ENCODE peak calls at places on chromosomes 6 and 20, in nine cellular contexts. S is IMR-90, T is WERI-Rb-1, J is HFF-Myc, U is AG10803, F is fibroblast of lung, V is brain microvascular endothelial cell, Q is SJSA1, L is fibroblast of the aortic adventitia. H is an unnamed sample.

GRCh38 chr6:13813011-13813410 is 1.3 kb downstream of the MCUR1 start:
- DNase-seq in S (no peak), T (no peak), J (no peak), U (no peak), F (no peak), V (no peak), Q (no peak), L (no peak), H (no peak)

GRCh38 chr20:30284533-30284932 is 972.9 kb upstream of the DEFB115 start:
- DNase-seq in S (no peak), T (no peak), J (no peak), U (no peak), F (no peak), V (no peak), Q (no peak), L (no peak), H (no peak)

GRCh38 chr6:129832299-129832698 is 28.8 kb downstream of the TMEM244 start:
- DNase-seq in S (no peak), T (no peak), J (no peak), U (no peak), F (no peak), V (no peak), Q (no peak), L (no peak), H (no peak)

GRCh38 chr6:56168601-56169000 is 78.8 kb downstream of the COL21A1 start:
- DNase-seq in S (no peak), T (no peak), J (no peak), U (no peak), F (no peak), V (no peak), Q (no peak), L (no peak), H (no peak)

GRCh38 chr20:32490942-32491763 is 94.0 kb downstream of the NOL4L start:
- DNase-seq in S (no peak), T (no peak), J (no peak), U (no peak), F (no peak), V (no peak), Q (no peak), L (no peak), H (no peak)

GRCh38 chr6:13053080-13053479 is 275.3 kb downstream of the TBC1D7 start:
- DNase-seq in S (no peak), T (no peak), J (no peak), U (no peak), F (no peak), V (no peak), Q (no peak), L (no peak), H (no peak)

GRCh38 chr6:63897459-63897858 is 261.9 kb downstream of the PHF3 start:
- DNase-seq in S (peak), T (no peak), J (no peak), U (peak), F (peak), V (peak), Q (no peak), L (peak), H (no peak)

GRCh38 chr6:14339711-14340590 is 222.4 kb downstream of the CD83 start:
- DNase-seq in S (no peak), T (no peak), J (no peak), U (no peak), F (no peak), V (no peak), Q (no peak), L (peak), H (no peak)

GRCh38 chr20:35171753-35172433 is at the start of gene PROCR:
- DNase-seq in S (peak), T (peak), J (peak), U (peak), F (peak), V (peak), Q (peak), L (peak), H (peak)

GRCh38 chr6:142903806-142904205 is 41.2 kb downstream of the HIVEP2 start:
- DNase-seq in S (peak), T (no peak), J (no peak), U (peak), F (peak), V (no peak), Q (peak), L (peak), H (no peak)

GRCh38 chr20:41969656-41970055 is 351.5 kb upstream of the CHD6 start:
- DNase-seq in S (no peak), T (no peak), J (no peak), U (no peak), F (no peak), V (no peak), Q (no peak), L (no peak), H (no peak)

GRCh38 chr20:12201289-12201991 is 283.7 kb downstream of the BTBD3 start:
- DNase-seq in S (peak), T (no peak), J (peak), U (peak), F (peak), V (peak), Q (no peak), L (peak), H (no peak)

GRCh38 chr6:71982385-71982784 is 96.0 kb downstream of the RIMS1 start:
- DNase-seq in S (peak), T (no peak), J (no peak), U (peak), F (no peak), V (no peak), Q (no peak), L (no peak), H (no peak)

GRCh38 chr20:50727792-50728485 is 3.4 kb upstream of the PARD6B start:
- DNase-seq in S (no peak), T (no peak), J (no peak), U (no peak), F (no peak), V (no peak), Q (no peak), L (no peak), H (no peak)

GRCh38 chr20:58313366-58313765 is 3.9 kb downstream of the RAB22A start:
- DNase-seq in S (no peak), T (no peak), J (no peak), U (no peak), F (no peak), V (no peak), Q (no peak), L (no peak), H (no peak)

GRCh38 chr6:105675715-105676397 is 273.0 kb upstream of the PREP start:
- DNase-seq in S (peak), T (no peak), J (peak), U (peak), F (peak), V (peak), Q (peak), L (peak), H (no peak)

GRCh38 chr6:162488444-162488843 is 239.1 kb downstream of the PRKN start:
- DNase-seq in S (no peak), T (no peak), J (no peak), U (no peak), F (no peak), V (no peak), Q (no peak), L (no peak), H (no peak)

GRCh38 chr6:170124836-170125235 is 166.0 kb downstream of the DLL1 start:
- DNase-seq in S (no peak), T (no peak), J (no peak), U (no peak), F (no peak), V (no peak), Q (no peak), L (no peak), H (no peak)

GRCh38 chr6:128070406-128070805 is 169.5 kb upstream of the THEMIS start:
- DNase-seq in S (peak), T (no peak), J (no peak), U (peak), F (peak), V (peak), Q (no peak), L (peak), H (no peak)

GRCh38 chr6:155142902-155143609 is 120.8 kb upstream of the CLDN20 start:
- DNase-seq in S (peak), T (no peak), J (no peak), U (peak), F (no peak), V (no peak), Q (no peak), L (peak), H (no peak)

GRCh38 chr6:73722318-73723060 is 26.5 kb downstream of the CD109 start:
- DNase-seq in S (peak), T (no peak), J (peak), U (peak), F (peak), V (peak), Q (peak), L (peak), H (no peak)

GRCh38 chr20:64055893-64056638 is 6.6 kb upstream of the SOX18 start:
- DNase-seq in S (peak), T (no peak), J (no peak), U (no peak), F (no peak), V (peak), Q (peak), L (peak), H (no peak)

GRCh38 chr6:34602318-34603111 is 46.4 kb upstream of the SPDEF start:
- DNase-seq in S (peak), T (no peak), J (no peak), U (no peak), F (peak), V (peak), Q (no peak), L (no peak), H (no peak)

GRCh38 chr20:33859157-33859695 is 48.1 kb downstream of the CHMP4B start:
- DNase-seq in S (no peak), T (no peak), J (no peak), U (no peak), F (no peak), V (peak), Q (no peak), L (peak), H (no peak)

GRCh38 chr20:53890434-53891305 is 179.7 kb downstream of the BCAS1 start:
- DNase-seq in S (no peak), T (no peak), J (no peak), U (no peak), F (no peak), V (no peak), Q (no peak), L (peak), H (no peak)

GRCh38 chr6:138999949-139000725 is 12.1 kb upstream of the REPS1 start:
- DNase-seq in S (no peak), T (no peak), J (no peak), U (peak), F (no peak), V (peak), Q (no peak), L (no peak), H (no peak)

GRCh38 chr6:133764011-133764812 is 124.7 kb upstream of the TCF21 start:
- DNase-seq in S (peak), T (no peak), J (no peak), U (peak), F (peak), V (peak), Q (peak), L (peak), H (no peak)

GRCh38 chr6:168896321-168896720 is 357.3 kb downstream of the THBS2 start:
- DNase-seq in S (no peak), T (no peak), J (no peak), U (no peak), F (no peak), V (no peak), Q (no peak), L (no peak), H (no peak)

GRCh38 chr6:42702200-42702599 is 20.2 kb downstream of the PRPH2 start:
- DNase-seq in S (peak), T (no peak), J (peak), U (peak), F (peak), V (peak), Q (peak), L (peak), H (no peak)

GRCh38 chr6:3861424-3861823 is 12.3 kb downstream of the FAM50B start:
- DNase-seq in S (no peak), T (no peak), J (no peak), U (no peak), F (no peak), V (no peak), Q (no peak), L (no peak), H (no peak)

GRCh38 chr20:36399147-36399968 is 93.2 kb downstream of the DLGAP4 start:
- DNase-seq in S (peak), T (peak), J (peak), U (peak), F (peak), V (peak), Q (no peak), L (no peak), H (no peak)

GRCh38 chr6:91299544-91300491 is 712.9 kb upstream of the MAP3K7 start:
- DNase-seq in S (peak), T (no peak), J (no peak), U (no peak), F (peak), V (peak), Q (peak), L (no peak), H (no peak)

GRCh38 chr6:46325561-46326525 is 155.1 kb upstream of the ENPP5 start:
- DNase-seq in S (peak), T (peak), J (peak), U (peak), F (peak), V (peak), Q (no peak), L (peak), H (peak)

GRCh38 chr6:159953091-159953581 is 15.7 kb upstream of the IGF2R start:
- DNase-seq in S (peak), T (no peak), J (no peak), U (peak), F (peak), V (no peak), Q (no peak), L (peak), H (no peak)

GRCh38 chr6:150008588-150008987 is 16.7 kb downstream of the RAET1L start:
- DNase-seq in S (no peak), T (no peak), J (no peak), U (no peak), F (no peak), V (no peak), Q (no peak), L (no peak), H (no peak)

GRCh38 chr20:17605131-17605660 is 35.3 kb downstream of the DSTN start:
- DNase-seq in S (no peak), T (no peak), J (no peak), U (no peak), F (no peak), V (no peak), Q (no peak), L (no peak), H (no peak)

GRCh38 chr6:36241728-36242127 is 28.1 kb upstream of the PNPLA1 start:
- DNase-seq in S (peak), T (no peak), J (no peak), U (peak), F (peak), V (no peak), Q (no peak), L (peak), H (no peak)

GRCh38 chr6:32932132-32932868 is 8.5 kb downstream of the HLA-DMB start:
- DNase-seq in S (peak), T (no peak), J (no peak), U (peak), F (peak), V (no peak), Q (peak), L (peak), H (no peak)

GRCh38 chr20:20489623-20490341 is 121.9 kb downstream of the INSM1 start:
- DNase-seq in S (peak), T (no peak), J (no peak), U (no peak), F (peak), V (no peak), Q (peak), L (no peak), H (no peak)
- H3K4me3 ChIP-seq in S (no peak), T (no peak), J (no peak), U (no peak), F (no peak), V (no peak), Q (no peak), L (no peak), H (no peak)

DNA sequence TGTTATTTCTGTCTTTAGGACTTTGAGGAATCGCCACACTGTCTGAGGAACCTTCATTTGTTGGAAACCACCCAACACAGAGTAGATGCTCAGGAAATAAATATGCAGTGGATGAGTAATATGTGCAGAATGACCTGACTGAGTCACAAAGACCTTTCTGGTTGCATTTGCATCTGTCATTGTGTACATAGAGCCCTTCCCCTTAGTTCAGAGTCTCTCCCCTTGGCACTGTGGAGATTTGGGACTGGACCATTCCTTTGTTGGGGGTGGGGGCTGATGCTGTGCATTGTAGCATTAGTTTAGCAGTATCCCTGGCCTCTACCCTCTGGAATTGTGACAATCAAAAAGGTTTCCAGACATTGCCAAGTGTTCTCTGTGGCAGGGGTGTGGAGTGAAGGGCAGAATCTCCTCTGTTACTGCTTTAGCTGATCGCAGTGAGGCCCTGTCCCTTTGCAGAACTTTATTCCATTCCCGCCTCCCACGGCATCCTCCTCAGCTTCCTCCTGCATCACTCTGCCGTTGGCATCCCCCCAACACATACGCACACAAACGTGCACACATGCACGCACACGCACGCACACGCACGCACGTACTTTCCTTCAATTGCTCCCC is 64.5 kb downstream of the EYA2 start:
- DNase-seq in S (peak), T (no peak), J (peak), U (peak), F (peak), V (peak), Q (peak), L (peak), H (no peak)
- H3K4me3 ChIP-seq in S (no peak), T (no peak), J (no peak), U (no peak), F (no peak), V (no peak), Q (no peak), L (no peak), H (no peak)

DNA sequence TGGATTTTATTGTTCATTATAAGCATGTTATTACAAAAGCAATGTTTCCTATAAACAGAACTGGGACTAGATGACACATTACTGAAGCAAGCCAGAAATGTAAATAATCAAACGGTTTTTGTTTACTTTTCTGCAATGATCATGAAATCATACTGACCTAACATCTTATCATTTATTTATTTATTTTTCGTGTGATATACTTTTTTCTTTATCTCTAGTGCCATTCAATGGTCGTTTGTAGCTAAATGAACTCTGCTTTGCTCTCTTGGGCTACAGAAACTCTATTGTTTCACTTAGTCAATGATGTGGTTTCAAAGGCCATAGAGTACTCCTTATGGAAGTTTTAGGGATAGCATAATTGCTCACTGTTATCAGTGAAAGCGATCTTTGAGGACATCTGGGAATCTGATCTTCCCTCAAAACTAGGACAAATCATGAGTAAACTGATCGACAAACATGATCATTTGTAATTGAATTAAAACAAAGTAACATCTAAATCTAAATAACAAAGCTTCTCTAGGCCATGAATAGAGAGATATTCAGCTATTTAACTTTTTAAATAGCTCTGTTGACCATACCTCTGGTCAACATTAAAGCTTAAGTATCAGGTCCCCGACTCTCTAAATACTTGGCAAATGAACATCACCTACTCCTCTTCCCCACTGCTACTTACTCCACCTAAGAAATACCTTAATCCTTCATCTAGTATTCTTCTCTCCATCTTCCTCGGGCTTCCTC is 933.4 kb downstream of the TFAP2A start:
- DNase-seq in S (peak), T (no peak), J (no peak), U (no peak), F (peak), V (peak), Q (peak), L (peak), H (no peak)
- H3K4me3 ChIP-seq in S (no peak), T (no peak), J (no peak), U (no peak), F (no peak), V (no peak), Q (no peak), L (no peak), H (no peak)

GRCh38 chr6:131949615-131949908 is 1.6 kb downstream of the CCN2 start:
- DNase-seq in S (peak), T (no peak), J (no peak), U (peak), F (peak), V (no peak), Q (peak), L (peak), H (no peak)

GRCh38 chr6:131949909-131950766 is 1.0 kb downstream of the CCN2 start:
- DNase-seq in S (peak), T (peak), J (peak), U (peak), F (peak), V (peak), Q (no peak), L (peak), H (peak)

GRCh38 chr6:131952886-131953509 is 1.8 kb upstream of the CCN2 start:
- DNase-seq in S (no peak), T (no peak), J (no peak), U (peak), F (no peak), V (no peak), Q (no peak), L (no peak), H (no peak)

GRCh38 chr6:131950767-131951575 is at the start of gene CCN2:
- DNase-seq in S (peak), T (no peak), J (peak), U (peak), F (peak), V (peak), Q (peak), L (peak), H (peak)

DNA sequence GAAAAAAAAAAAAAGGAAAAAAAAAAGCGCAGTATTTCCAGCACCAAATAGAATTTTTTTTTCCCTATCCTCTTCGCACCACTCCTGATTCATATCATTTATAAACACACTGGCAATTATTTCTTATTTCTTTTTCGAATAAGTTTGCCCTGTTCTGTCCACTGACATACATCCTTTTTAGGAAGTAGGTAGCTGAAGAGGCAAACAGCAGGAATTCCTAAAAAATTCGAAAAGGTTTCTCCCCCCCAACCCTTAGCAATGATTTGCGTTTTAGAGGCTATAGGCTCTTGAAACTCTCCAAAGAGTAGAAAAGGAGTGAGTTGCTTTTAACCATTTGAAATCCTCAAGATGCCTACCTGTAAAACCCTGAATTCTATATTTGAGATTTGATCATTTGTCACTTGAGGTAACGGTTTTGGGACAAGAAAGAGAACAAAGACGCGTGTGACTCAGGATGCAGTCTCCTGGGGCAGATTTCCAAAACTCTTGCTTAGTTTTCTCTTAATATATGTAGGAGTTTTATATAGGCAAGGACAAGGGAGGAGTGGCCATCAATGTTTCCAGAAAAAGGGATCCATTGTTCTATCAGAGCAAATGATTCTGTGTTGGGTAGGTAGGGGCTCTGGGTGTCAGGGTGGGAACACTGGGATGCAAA is 531 bp upstream of the CCN2 start:
- DNase-seq in S (no peak), T (no peak), J (no peak), U (no peak), F (peak), V (no peak), Q (no peak), L (no peak), H (no peak)
- H3K4me3 ChIP-seq in S (no peak), T (no peak), J (peak), U (peak), F (peak), V (peak), Q (peak), L (peak), H (peak)

GRCh38 chr20:4689224-4689623 is 32.5 kb upstream of the PRND start:
- DNase-seq in S (no peak), T (peak), J (no peak), U (no peak), F (no peak), V (no peak), Q (no peak), L (no peak), H (no peak)
- H3K4me3 ChIP-seq in S (no peak), T (peak), J (no peak), U (no peak), F (no peak), V (no peak), Q (no peak), L (no peak), H (peak)

GRCh38 chr6:31581511-31582229 is 554 bp downstream of the LTB start:
- DNase-seq in S (no peak), T (no peak), J (no peak), U (no peak), F (no peak), V (peak), Q (no peak), L (no peak), H (no peak)
- H3K4me3 ChIP-seq in S (peak), T (peak), J (peak), U (peak), F (peak), V (peak), Q (peak), L (peak), H (peak)